ENCODE peak calls at places on chromosomes 11 and 22, in eight cellular contexts. N is gastrocnemius medialis, K is astrocyte of the spinal cord, J is right lobe of liver, S is breast epithelium, Q is choroid plexus epithelial cell, R is dorsolateral prefrontal cortex, H is lower leg skin. Z is an unnamed sample.
A peak's percentile ranks its signal among the peaks of the same experiment; 100 is the strongest.

GRCh38 chr22:33919591-33920501 is at the start of gene LARGE1:
- DNase-seq in R (no peak), S (peak; percentile 63), H (peak; percentile 87), J (peak; percentile 60), K (no peak), Q (peak; percentile 27), N (peak; percentile 46), Z (peak; percentile 15)

GRCh38 chr11:118939948-118940598 is 14.3 kb upstream of the BCL9L start:
- DNase-seq in J (peak; percentile 43), R (no peak), N (no peak), K (no peak), Q (peak; percentile 54), S (no peak), H (no peak), Z (no peak)

GRCh38 chr11:128894685-128895084 is 3.5 kb downstream of the KCNJ5 start:
- DNase-seq in K (no peak), S (no peak), H (no peak), R (no peak), Q (no peak), J (peak; percentile 86), N (no peak), Z (no peak)

GRCh38 chr11:109934151-109934550 is 159.0 kb upstream of the ZC3H12C start:
- DNase-seq in Q (no peak), N (no peak), H (no peak), R (no peak), J (no peak), S (no peak), K (no peak), Z (no peak)

GRCh38 chr22:40463017-40463631 is 92.7 kb downstream of the SGSM3 start:
- DNase-seq in N (no peak), S (no peak), R (no peak), J (no peak), K (no peak), Q (no peak), H (no peak), Z (no peak)

GRCh38 chr11:68581439-68581838 is 102.9 kb upstream of the GAL start:
- DNase-seq in S (no peak), Q (no peak), K (no peak), R (no peak), J (no peak), H (no peak), N (peak; percentile 89), Z (no peak)

GRCh38 chr11:45259607-45260006 is 26.5 kb downstream of the SYT13 start:
- DNase-seq in S (no peak), H (no peak), R (no peak), J (no peak), K (peak; percentile 26), Q (no peak), N (no peak), Z (peak; percentile 85)

GRCh38 chr11:8719260-8720190 is 36.9 kb downstream of the RPL27A start:
- DNase-seq in S (no peak), R (no peak), N (peak; percentile 70), Q (peak; percentile 78), K (peak; percentile 86), J (no peak), H (peak; percentile 91), Z (peak; percentile 48)

GRCh38 chr11:61654397-61654829 is 25.8 kb upstream of the DAGLA start:
- DNase-seq in H (peak; percentile 90), K (no peak), J (peak; percentile 28), Q (no peak), S (no peak), R (no peak), N (peak; percentile 56), Z (no peak)

GRCh38 chr11:120316880-120317688 is 8.0 kb upstream of the TLCD5 start:
- DNase-seq in R (no peak), K (no peak), H (peak; percentile 93), J (no peak), N (peak; percentile 31), S (peak; percentile 90), Q (peak; percentile 47), Z (peak; percentile 82)

GRCh38 chr22:19870153-19871022 is 15.7 kb upstream of the GNB1L start:
- DNase-seq in R (peak; percentile 18), H (peak; percentile 84), N (no peak), S (peak; percentile 50), J (peak; percentile 17), K (no peak), Q (no peak), Z (no peak)

DNA sequence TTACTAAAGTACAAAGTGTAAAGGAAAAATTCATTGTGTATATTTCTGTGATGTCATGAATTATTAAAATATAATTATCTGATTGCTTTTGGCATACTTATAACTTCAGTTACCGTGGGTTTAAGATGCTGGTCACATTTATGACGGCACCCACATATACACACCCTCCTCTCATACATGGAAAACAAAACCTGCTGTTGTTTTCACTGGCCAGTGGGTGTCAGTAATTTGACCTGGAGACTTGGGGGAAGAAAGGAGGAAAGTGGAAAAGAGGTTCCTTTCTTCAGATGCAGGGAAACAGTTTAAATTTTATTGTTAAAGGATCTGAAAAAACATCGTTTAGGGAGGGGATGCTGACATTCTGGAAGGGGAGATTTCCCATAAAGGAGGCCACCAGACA is 742 bp upstream of the BBOX1 start:
- DNase-seq in K (no peak), S (no peak), H (no peak), Q (no peak), N (no peak), R (no peak), J (no peak), Z (no peak)
- TF ChIP-seq CTCF in K (peak; percentile 7), S (no peak), H (no peak), Q (peak; percentile 34), N (no peak), R (no peak), J (peak; percentile 31), Z (no peak)

GRCh38 chr22:29639096-29639495 is 35.7 kb downstream of the NF2 start:
- DNase-seq in Q (no peak), N (no peak), R (no peak), S (no peak), J (no peak), H (no peak), K (no peak), Z (no peak)

GRCh38 chr22:29641052-29641780 is 37.8 kb downstream of the NF2 start:
- DNase-seq in Q (no peak), H (no peak), N (no peak), S (no peak), J (no peak), K (no peak), R (no peak), Z (no peak)

GRCh38 chr22:29638678-29639077 is 35.2 kb downstream of the NF2 start:
- DNase-seq in K (no peak), Q (no peak), H (no peak), S (no peak), J (no peak), N (no peak), R (no peak), Z (no peak)

GRCh38 chr22:29642694-29643093 is 39.3 kb downstream of the NF2 start:
- DNase-seq in S (no peak), J (no peak), H (no peak), R (no peak), Q (no peak), N (no peak), K (no peak), Z (no peak)

GRCh38 chr22:29641781-29642355 is 38.4 kb downstream of the NF2 start:
- DNase-seq in Q (no peak), J (no peak), S (no peak), K (no peak), R (no peak), H (no peak), N (no peak), Z (no peak)
- TF ChIP-seq CTCF in Q (no peak), J (no peak), S (no peak), K (no peak), R (no peak), H (no peak), N (no peak), Z (no peak)

DNA sequence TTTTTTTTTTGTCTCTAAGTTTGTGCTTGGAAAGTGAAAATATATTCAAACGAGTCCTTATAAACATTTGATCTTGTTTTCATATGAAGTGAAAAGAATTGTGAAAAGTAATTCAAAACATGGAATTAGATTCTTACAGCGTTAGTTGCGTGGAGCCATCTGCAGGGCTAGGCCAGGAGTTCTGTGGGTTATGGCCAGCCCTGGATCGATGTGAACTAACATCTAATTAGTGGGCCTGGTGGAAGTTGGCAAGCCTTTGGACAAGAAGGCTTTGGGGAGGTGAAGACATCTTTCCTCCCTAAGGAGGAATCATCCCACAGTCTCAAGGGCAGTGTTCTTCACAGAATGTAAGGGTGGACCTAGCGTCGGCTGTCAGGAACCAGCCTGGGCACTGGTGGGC is 37.3 kb downstream of the PARVA start:
- DNase-seq in K (no peak), R (no peak), J (no peak), N (no peak), Q (no peak), H (no peak), S (no peak), Z (no peak)
- TF ChIP-seq CTCF in K (no peak), R (no peak), J (no peak), N (no peak), Q (no peak), H (no peak), S (no peak), Z (no peak)

DNA sequence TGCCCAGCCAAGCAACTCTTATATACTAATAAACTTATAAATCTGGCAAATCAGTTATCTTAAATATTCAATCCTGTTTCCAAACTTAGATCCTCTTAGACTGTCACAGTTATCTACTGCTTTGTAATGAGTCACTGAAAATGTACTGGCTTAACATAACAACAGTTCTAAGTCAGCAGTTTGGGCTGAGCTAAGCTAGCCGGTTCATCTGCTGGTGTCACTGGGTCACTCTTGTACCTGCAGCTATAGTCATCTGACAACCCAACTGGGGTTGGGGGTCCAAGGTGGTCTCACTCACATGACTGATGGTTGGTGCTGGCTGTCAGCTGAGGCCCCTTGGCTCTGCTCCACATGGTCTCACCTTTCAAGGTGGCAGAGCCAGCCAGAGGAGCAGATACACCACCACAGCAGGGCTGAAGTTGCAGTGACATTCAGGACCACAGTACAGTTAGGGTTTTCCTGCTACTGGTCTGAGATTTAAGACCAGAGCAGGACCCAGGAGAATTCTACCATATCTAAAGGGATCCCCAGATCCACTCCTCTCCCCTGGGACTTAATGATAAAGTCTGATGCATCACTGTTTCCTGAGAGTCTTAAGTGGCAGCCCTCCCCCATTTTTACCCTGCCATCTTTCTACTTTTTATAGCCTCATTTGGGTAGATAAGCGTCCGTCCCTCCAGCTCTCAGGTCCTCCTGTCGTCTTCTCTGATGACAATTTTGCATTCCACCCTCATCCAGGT is 7.9 kb upstream of the MACROD1 start:
- DNase-seq in R (no peak), H (no peak), K (no peak), S (no peak), Q (peak; percentile 42), N (no peak), J (no peak), Z (no peak)
- TF ChIP-seq CTCF in R (no peak), H (no peak), K (no peak), S (no peak), Q (no peak), N (no peak), J (no peak), Z (no peak)

GRCh38 chr11:106581399-106581798 is 436.9 kb downstream of the GUCY1A2 start:
- DNase-seq in K (no peak), R (no peak), N (no peak), Q (no peak), J (no peak), S (no peak), H (no peak), Z (no peak)

DNA sequence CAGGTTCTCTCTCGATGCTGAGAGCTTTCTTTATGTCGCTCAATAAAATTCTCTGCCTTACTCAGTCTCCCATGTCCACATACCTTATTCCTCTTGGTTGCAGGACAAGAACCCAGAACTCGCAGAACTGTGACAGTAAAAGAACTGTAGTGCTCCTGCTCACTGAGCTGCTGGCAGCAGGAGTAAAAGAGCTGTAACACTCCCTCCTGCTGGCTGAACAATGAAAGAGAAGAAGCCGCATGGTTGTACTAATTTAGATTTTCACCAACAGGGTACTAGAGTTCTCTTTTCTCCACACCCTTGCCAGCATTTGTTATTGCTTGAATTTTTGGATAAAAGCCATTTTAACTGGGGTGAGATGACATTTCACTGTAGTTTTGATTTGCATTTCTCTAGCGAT is 433.2 kb downstream of the GUCY1A2 start:
- DNase-seq in Q (peak; percentile 79), H (no peak), N (no peak), S (no peak), R (no peak), J (no peak), K (peak; percentile 32), Z (no peak)
- TF ChIP-seq CTCF in Q (peak; percentile 81), H (no peak), N (no peak), S (no peak), R (no peak), J (no peak), K (peak; percentile 44), Z (no peak)

Z was measured in Calu3.